ENCODE peak calls at places on chromosomes 12 and 14, in eight cellular contexts. Y is left ventricle myocardium inferior, V is psoas muscle, S is IMR-90, H is nephron progenitor cell, B is K562, L is cardiac fibroblast, N is HL-60. F is an unnamed sample.

GRCh38 chr12:131112016-131112415 is 158.3 kb downstream of the ADGRD1 start:
- DNase-seq in Y (no peak), V (peak), S (no peak), H (no peak), B (no peak), L (no peak), N (no peak), F (no peak)

GRCh38 chr12:124865728-124866127 is 2.1 kb upstream of the SCARB1 start:
- DNase-seq in Y (no peak), V (no peak), S (no peak), H (no peak), B (no peak), L (no peak), N (no peak), F (no peak)

GRCh38 chr12:64931981-64932380 is 107.5 kb downstream of the TBC1D30 start:
- DNase-seq in Y (no peak), V (no peak), S (no peak), H (no peak), B (no peak), L (no peak), N (no peak), F (no peak)

GRCh38 chr14:104093366-104094055 is 8.0 kb downstream of the ASPG start:
- DNase-seq in Y (no peak), V (peak), S (no peak), H (peak), B (peak), L (no peak), N (no peak), F (no peak)

GRCh38 chr14:73780391-73780790 is 66.2 kb upstream of the PNMA1 start:
- DNase-seq in Y (no peak), V (no peak), S (no peak), H (no peak), B (no peak), L (no peak), N (no peak), F (no peak)

GRCh38 chr12:71567562-71567961 is 96.1 kb downstream of the ZFC3H1 start:
- DNase-seq in Y (no peak), V (no peak), S (no peak), H (no peak), B (peak), L (no peak), N (no peak), F (no peak)

GRCh38 chr14:22614240-22614799 is 16.2 kb downstream of the ABHD4 start:
- DNase-seq in Y (no peak), V (no peak), S (peak), H (peak), B (peak), L (peak), N (peak), F (no peak)

GRCh38 chr12:93624595-93625294 is 52.3 kb downstream of the SOCS2 start:
- DNase-seq in Y (no peak), V (no peak), S (peak), H (no peak), B (peak), L (peak), N (no peak), F (no peak)

GRCh38 chr12:90499793-90500192 is 455.2 kb downstream of the CCER1 start:
- DNase-seq in Y (no peak), V (no peak), S (no peak), H (no peak), B (no peak), L (no peak), N (no peak), F (no peak)

GRCh38 chr14:51873221-51873893 is 12.9 kb downstream of the GNG2 start:
- DNase-seq in Y (no peak), V (no peak), S (peak), H (no peak), B (no peak), L (peak), N (peak), F (no peak)

GRCh38 chr12:105574056-105574715 is 243.7 kb downstream of the C12orf75 start:
- DNase-seq in Y (no peak), V (no peak), S (no peak), H (no peak), B (no peak), L (peak), N (no peak), F (no peak)

GRCh38 chr14:59060841-59061240 is 127.6 kb upstream of the DAAM1 start:
- DNase-seq in Y (no peak), V (no peak), S (no peak), H (no peak), B (no peak), L (no peak), N (no peak), F (no peak)

GRCh38 chr12:64670856-64671639 is 60.8 kb downstream of the RASSF3 start:
- DNase-seq in Y (no peak), V (no peak), S (peak), H (no peak), B (no peak), L (peak), N (no peak), F (no peak)

GRCh38 chr14:63209160-63209559 is 4.9 kb downstream of the RHOJ start:
- DNase-seq in Y (no peak), V (no peak), S (peak), H (no peak), B (no peak), L (no peak), N (no peak), F (no peak)

GRCh38 chr14:63210812-63211211 is 6.6 kb downstream of the RHOJ start:
- DNase-seq in Y (no peak), V (no peak), S (no peak), H (no peak), B (no peak), L (no peak), N (no peak), F (no peak)

GRCh38 chr14:63212776-63213500 is 8.7 kb downstream of the RHOJ start:
- DNase-seq in Y (no peak), V (no peak), S (no peak), H (no peak), B (no peak), L (no peak), N (no peak), F (no peak)

GRCh38 chr14:63214417-63215196 is 10.4 kb downstream of the RHOJ start:
- DNase-seq in Y (no peak), V (no peak), S (no peak), H (no peak), B (no peak), L (peak), N (no peak), F (no peak)

GRCh38 chr14:63212209-63212608 is 8.0 kb downstream of the RHOJ start:
- DNase-seq in Y (no peak), V (no peak), S (no peak), H (no peak), B (no peak), L (no peak), N (no peak), F (no peak)
- TF ChIP-seq CTCF in Y (no peak), V (no peak), S (peak), H (peak), B (no peak), L (no peak), N (no peak), F (peak)

GRCh38 chr14:67622675-67623074 is 3.0 kb downstream of the ARG2 start:
- DNase-seq in Y (no peak), V (no peak), S (peak), H (peak), B (peak), L (peak), N (no peak), F (no peak)

GRCh38 chr14:67620217-67620789 is 583 bp downstream of the ARG2 start:
- DNase-seq in Y (no peak), V (no peak), S (peak), H (peak), B (peak), L (no peak), N (no peak), F (no peak)

GRCh38 chr14:67623114-67623513 is 3.4 kb downstream of the ARG2 start:
- DNase-seq in Y (no peak), V (no peak), S (no peak), H (no peak), B (no peak), L (peak), N (no peak), F (no peak)

GRCh38 chr14:67618617-67619063 is 1.1 kb upstream of the ARG2 start:
- DNase-seq in Y (no peak), V (no peak), S (peak), H (peak), B (peak), L (peak), N (peak), F (no peak)

GRCh38 chr14:67619446-67620216 is at the start of gene ARG2:
- DNase-seq in Y (peak), V (peak), S (peak), H (peak), B (peak), L (peak), N (peak), F (peak)
- TF ChIP-seq CTCF in Y (no peak), V (no peak), S (peak), H (no peak), B (peak), L (no peak), N (no peak), F (no peak)

GRCh38 chr12:45186762-45187161 is 29.1 kb upstream of the ANO6 start:
- DNase-seq in Y (no peak), V (no peak), S (no peak), H (no peak), B (no peak), L (no peak), N (no peak), F (no peak)

GRCh38 chr12:45178771-45179170 is 37.1 kb upstream of the ANO6 start:
- DNase-seq in Y (no peak), V (no peak), S (no peak), H (no peak), B (no peak), L (no peak), N (no peak), F (no peak)

GRCh38 chr12:45184145-45184958 is 31.5 kb upstream of the ANO6 start:
- DNase-seq in Y (no peak), V (no peak), S (no peak), H (no peak), B (no peak), L (no peak), N (peak), F (no peak)

GRCh38 chr12:45182511-45182910 is 33.4 kb upstream of the ANO6 start:
- DNase-seq in Y (no peak), V (no peak), S (no peak), H (no peak), B (no peak), L (no peak), N (no peak), F (no peak)

GRCh38 chr12:45183263-45183662 is 32.6 kb upstream of the ANO6 start:
- DNase-seq in Y (no peak), V (no peak), S (peak), H (no peak), B (no peak), L (peak), N (no peak), F (no peak)
- TF ChIP-seq CTCF in Y (peak), V (peak), S (peak), H (no peak), B (no peak), L (peak), N (no peak), F (peak)

GRCh38 chr12:4707306-4707705 is 12.9 kb upstream of the GALNT8 start:
- DNase-seq in Y (no peak), V (no peak), S (no peak), H (no peak), B (no peak), L (no peak), N (no peak), F (no peak)
- TF ChIP-seq CTCF in Y (no peak), V (no peak), S (no peak), H (no peak), B (no peak), L (no peak), N (no peak), F (no peak)

DNA sequence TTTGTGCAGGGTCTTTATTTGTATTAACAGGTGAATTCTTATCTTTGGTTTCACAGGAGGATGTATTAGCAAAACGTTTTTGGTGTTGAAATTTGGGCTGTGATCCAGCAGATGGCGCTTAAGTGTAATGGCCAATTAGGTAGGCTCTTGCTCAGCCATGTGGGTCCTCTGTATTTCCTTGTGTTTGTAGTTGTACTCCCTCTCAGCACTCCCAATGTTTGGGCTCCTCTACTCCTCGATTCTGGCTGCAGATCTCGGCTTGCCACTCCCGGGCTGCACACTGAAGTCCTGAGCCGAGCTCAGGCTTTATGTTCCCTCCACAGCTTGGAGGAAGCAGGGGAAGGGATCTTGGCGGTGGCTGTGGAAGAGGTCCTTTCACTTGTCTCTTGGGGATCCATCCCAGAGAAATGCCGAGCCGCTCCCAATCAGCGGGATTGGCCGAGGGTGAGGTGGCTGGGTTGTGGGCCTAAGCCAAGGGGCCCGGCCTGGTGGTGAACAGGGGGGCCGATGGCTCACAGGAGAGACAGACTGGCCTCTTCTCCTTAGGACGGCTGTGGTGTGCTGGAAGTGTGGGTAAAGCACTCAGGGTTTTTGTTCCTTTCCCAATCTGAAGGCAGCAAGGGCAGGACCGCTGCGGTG is 133.7 kb downstream of the AEBP2 start:
- DNase-seq in Y (no peak), V (no peak), S (peak), H (peak), B (peak), L (peak), N (peak), F (no peak)
- TF ChIP-seq CTCF in Y (peak), V (peak), S (peak), H (peak), B (peak), L (peak), N (peak), F (peak)

GRCh38 chr14:92105845-92106094 is 612 bp downstream of the ATXN3 start:
- DNase-seq in Y (peak), V (peak), S (no peak), H (peak), B (no peak), L (peak), N (peak), F (no peak)
- TF ChIP-seq CTCF in Y (no peak), V (no peak), S (no peak), H (no peak), B (no peak), L (no peak), N (no peak), F (no peak)

GRCh38 chr14:23895480-23895879 is 58.1 kb upstream of the DHRS4 start:
- DNase-seq in Y (no peak), V (no peak), S (no peak), H (no peak), B (peak), L (peak), N (no peak), F (no peak)
- TF ChIP-seq CTCF in Y (no peak), V (no peak), S (no peak), H (no peak), B (peak), L (no peak), N (no peak), F (no peak)

GRCh38 chr14:106842687-106843086 is 1316.3 kb downstream of the TMEM121 start:
- DNase-seq in Y (no peak), V (no peak), S (no peak), H (no peak), B (peak), L (no peak), N (no peak), F (no peak)
- TF ChIP-seq CTCF in Y (peak), V (no peak), S (no peak), H (no peak), B (peak), L (peak), N (peak), F (no peak)

GRCh38 chr12:127722651-127723050 is 544.3 kb upstream of the TMEM132C start:
- DNase-seq in Y (no peak), V (no peak), S (no peak), H (no peak), B (no peak), L (no peak), N (no peak), F (no peak)
- TF ChIP-seq CTCF in Y (no peak), V (no peak), S (no peak), H (no peak), B (no peak), L (no peak), N (no peak), F (no peak)

F was measured in progenitor cell of endocrine pancreas.